ENCODE peak calls at places on chromosomes 12 and 14, in four cellular contexts. B is dorsolateral prefrontal cortex, H is MM.1S, Y is colonic mucosa. L is an unnamed sample.

GRCh38 chr14:22569106-22569748 is 19.8 kb downstream of the DAD1 start:
- DNase-seq in B (no peak), H (no peak), Y (no peak), L (no peak)

GRCh38 chr12:130014485-130014807 is 110.6 kb upstream of the TMEM132D start:
- DNase-seq in B (no peak), H (no peak), Y (no peak), L (peak)

GRCh38 chr14:52366796-52367315 is 52.7 kb downstream of the PTGER2 start:
- DNase-seq in B (no peak), H (no peak), Y (no peak), L (no peak)

GRCh38 chr12:6201199-6201608 is 1.0 kb downstream of the CD9 start:
- DNase-seq in B (no peak), H (peak), Y (peak), L (no peak)

GRCh38 chr12:131333621-131334440 is 377.1 kb upstream of the SFSWAP start:
- DNase-seq in B (no peak), H (no peak), Y (no peak), L (no peak)

GRCh38 chr14:25090716-25091454 is 40.9 kb upstream of the STXBP6 start:
- DNase-seq in B (no peak), H (no peak), Y (peak), L (peak)

GRCh38 chr12:45232146-45232731 is 16.3 kb downstream of the ANO6 start:
- DNase-seq in B (no peak), H (no peak), Y (no peak), L (no peak)

GRCh38 chr12:14403293-14403692 is 37.8 kb downstream of the ATF7IP start:
- DNase-seq in B (no peak), H (no peak), Y (no peak), L (no peak)

GRCh38 chr12:127655691-127656090 is 611.3 kb upstream of the TMEM132C start:
- DNase-seq in B (no peak), H (no peak), Y (no peak), L (no peak)

GRCh38 chr12:25184132-25184531 is 10.8 kb downstream of the DNAI7 start:
- DNase-seq in B (no peak), H (no peak), Y (no peak), L (no peak)

GRCh38 chr12:114339626-114340025 is 66.3 kb downstream of the TBX5 start:
- DNase-seq in B (no peak), H (no peak), Y (no peak), L (no peak)

GRCh38 chr12:109767456-109767855 is 53.8 kb downstream of the FAM222A start:
- DNase-seq in B (no peak), H (no peak), Y (no peak), L (no peak)

GRCh38 chr12:117098361-117099217 is 627 bp downstream of the TESC start:
- DNase-seq in B (peak), H (no peak), Y (no peak), L (no peak)

GRCh38 chr12:43914923-43915468 is 79.1 kb downstream of the TMEM117 start:
- DNase-seq in B (no peak), H (no peak), Y (no peak), L (peak)

DNA sequence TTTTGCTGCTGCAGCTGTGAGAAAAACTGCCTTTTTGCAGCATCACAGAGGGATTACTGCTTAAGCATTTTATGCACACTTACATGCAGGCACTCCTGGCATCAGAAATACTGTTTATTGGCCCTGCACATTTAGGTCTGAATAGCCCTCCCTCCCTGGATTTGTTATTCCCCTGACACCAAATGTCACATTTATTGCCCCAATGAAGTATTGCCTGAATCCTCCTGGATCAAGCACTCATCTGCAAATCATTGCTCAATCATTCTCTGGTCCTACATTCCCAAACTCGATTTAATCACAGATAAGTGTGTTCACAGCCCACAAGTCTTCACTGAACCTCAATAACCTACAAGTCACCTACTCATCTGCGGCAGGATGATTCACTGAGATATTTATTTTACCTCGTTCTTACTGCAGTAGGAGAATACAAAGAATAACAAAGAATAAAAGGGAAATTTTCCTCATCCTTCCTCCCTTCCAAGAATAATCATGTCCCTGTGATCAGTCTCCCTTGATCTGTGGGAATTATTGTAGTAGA is 42.9 kb upstream of the CCDC196 start:
- DNase-seq in B (no peak), H (no peak), Y (no peak), L (no peak)
- TF ChIP-seq CTCF in B (no peak), H (no peak), Y (no peak), L (no peak)

GRCh38 chr12:3303410-3304136 is 187.4 kb upstream of the PRMT8 start:
- DNase-seq in B (no peak), H (no peak), Y (no peak), L (peak)

GRCh38 chr12:3302406-3303041 is 188.5 kb upstream of the PRMT8 start:
- DNase-seq in B (no peak), H (no peak), Y (no peak), L (no peak)

GRCh38 chr12:3298603-3299002 is 192.4 kb upstream of the PRMT8 start:
- DNase-seq in B (no peak), H (no peak), Y (no peak), L (no peak)

GRCh38 chr12:3300833-3301401 is 190.1 kb upstream of the PRMT8 start:
- DNase-seq in B (no peak), H (no peak), Y (no peak), L (no peak)

GRCh38 chr12:3299929-3300832 is 190.8 kb upstream of the PRMT8 start:
- DNase-seq in B (peak), H (peak), Y (peak), L (peak)
- H3K4me3 ChIP-seq in B (no peak), H (peak), Y (no peak), L (no peak)

GRCh38 chr12:78232756-78233155 is 402.1 kb downstream of the NAV3 start:
- DNase-seq in B (no peak), H (no peak), Y (no peak), L (no peak)

GRCh38 chr12:78226763-78227162 is 396.1 kb downstream of the NAV3 start:
- DNase-seq in B (no peak), H (no peak), Y (no peak), L (no peak)

GRCh38 chr12:78224154-78224553 is 393.5 kb downstream of the NAV3 start:
- DNase-seq in B (no peak), H (no peak), Y (no peak), L (no peak)

GRCh38 chr12:78229491-78230209 is 399.0 kb downstream of the NAV3 start:
- DNase-seq in B (no peak), H (peak), Y (peak), L (peak)
- TF ChIP-seq CTCF in B (peak), H (peak), Y (peak), L (peak)

GRCh38 chr14:93938766-93939303 is 11.7 kb downstream of the FAM181A start:
- DNase-seq in B (no peak), H (no peak), Y (no peak), L (no peak)
- H3K4me3 ChIP-seq in B (no peak), H (no peak), Y (peak), L (no peak)

L was measured in bronchial epithelial cell.